ENCODE peak calls at places on chromosome X, in four cellular contexts. B is AG09319, P is HEK293T, M is H9. T is an unnamed sample.

GRCh38 chrX:15931362-15931761 is 76.7 kb upstream of the AP1S2 start:
- DNase-seq in P (no peak), B (no peak), M (no peak), T (no peak)

GRCh38 chrX:137563681-137564651 is 2.0 kb upstream of the ZIC3 start:
- DNase-seq in P (no peak), B (no peak), M (peak), T (no peak)

GRCh38 chrX:105781794-105782193 is 40.5 kb upstream of the NRK start:
- DNase-seq in B (no peak), P (no peak), M (no peak), T (no peak)

GRCh38 chrX:132270699-132271098 is 51.5 kb upstream of the RAP2C start:
- DNase-seq in M (no peak), B (peak), P (no peak), T (no peak)

GRCh38 chrX:151789179-151789800 is 54.7 kb downstream of the CNGA2 start:
- DNase-seq in P (no peak), B (peak), M (no peak), T (peak)

GRCh38 chrX:15202458-15203177 is 67.3 kb downstream of the ASB9 start:
- DNase-seq in M (no peak), P (no peak), B (no peak), T (no peak)

GRCh38 chrX:150774798-150775568 is 81.8 kb downstream of the MTMR1 start:
- DNase-seq in M (no peak), B (no peak), P (no peak), T (no peak)

GRCh38 chrX:20454117-20454516 is 187.4 kb upstream of the RPS6KA3 start:
- DNase-seq in P (no peak), B (no peak), M (no peak), T (no peak)

GRCh38 chrX:19889582-19890342 is 2.4 kb upstream of the SH3KBP1 start:
- DNase-seq in M (no peak), P (no peak), B (no peak), T (no peak)

GRCh38 chrX:73468376-73468775 is 21.5 kb downstream of the CDX4 start:
- DNase-seq in P (no peak), B (no peak), M (no peak), T (no peak)

T was measured in smooth muscle cell of the brain vasculature.